ENCODE peak calls at places on chromosomes 4 and X, in four cellular contexts. Y is H9, R is H1, I is mesendoderm. P is an unnamed sample.

GRCh38 chrX:103780701-103781402 is 4.2 kb downstream of the PLP1 start:
- DNase-seq in Y (peak; percentile 15), R (no peak), I (no peak), P (no peak)

GRCh38 chrX:53049127-53049517 is 533 bp downstream of the GPR173 start:
- DNase-seq in Y (no peak), R (no peak), I (no peak), P (no peak)

GRCh38 chr4:78780093-78780492 is 3.9 kb downstream of the BMP2K start:
- DNase-seq in Y (no peak), R (no peak), I (no peak), P (no peak)

GRCh38 chr4:128844931-128845330 is 35.4 kb downstream of the JADE1 start:
- DNase-seq in Y (no peak), R (no peak), I (no peak), P (no peak)

GRCh38 chr4:185318679-185319078 is 77.0 kb downstream of the LRP2BP start:
- DNase-seq in Y (no peak), R (no peak), I (peak; percentile 96), P (no peak)

GRCh38 chr4:73606465-73606974 is 13.7 kb downstream of the RASSF6 start:
- DNase-seq in Y (no peak), R (no peak), I (no peak), P (no peak)

GRCh38 chr4:113468165-113469022 is 293.1 kb downstream of the CAMK2D start:
- DNase-seq in Y (peak; percentile 73), R (no peak), I (peak; percentile 96), P (peak; percentile 100)

GRCh38 chr4:16598241-16599224 is 299.9 kb downstream of the LDB2 start:
- DNase-seq in Y (no peak), R (no peak), I (peak; percentile 32), P (peak; percentile 76)

GRCh38 chrX:112025753-112026152 is 56.8 kb downstream of the TRPC5 start:
- DNase-seq in Y (no peak), R (no peak), I (no peak), P (no peak)

GRCh38 chr4:37082912-37083311 is 161.6 kb upstream of the NWD2 start:
- DNase-seq in Y (no peak), R (no peak), I (peak; percentile 13), P (no peak)

GRCh38 chrX:74389016-74389415 is 32.3 kb upstream of the SLC16A2 start:
- DNase-seq in Y (no peak), R (no peak), I (no peak), P (no peak)

GRCh38 chrX:75276666-75277065 is 2.8 kb downstream of the UPRT start:
- DNase-seq in Y (no peak), R (no peak), I (no peak), P (no peak)

GRCh38 chrX:100872161-100872560 is 2.0 kb downstream of the NOX1 start:
- DNase-seq in Y (no peak), R (no peak), I (no peak), P (peak; percentile 66)

GRCh38 chr4:37715889-37716402 is 29.8 kb upstream of the RELL1 start:
- DNase-seq in Y (no peak), R (no peak), I (peak; percentile 5), P (peak; percentile 66)

GRCh38 chr4:16123356-16124084 is 39.7 kb upstream of the PROM1 start:
- DNase-seq in Y (no peak), R (no peak), I (no peak), P (no peak)

GRCh38 chr4:137156054-137156453 is 376.2 kb downstream of the PCDH18 start:
- DNase-seq in Y (no peak), R (no peak), I (no peak), P (peak; percentile 69)

GRCh38 chr4:7347981-7348380 is 86.7 kb downstream of the PSAPL1 start:
- DNase-seq in Y (no peak), R (no peak), I (no peak), P (peak; percentile 47)

GRCh38 chr4:54017308-54017707 is 47.1 kb downstream of the CHIC2 start:
- DNase-seq in Y (no peak), R (no peak), I (peak; percentile 7), P (no peak)

GRCh38 chr4:155705664-155706063 is 39.0 kb downstream of the GUCY1A1 start:
- DNase-seq in Y (no peak), R (no peak), I (peak; percentile 91), P (peak; percentile 64)

GRCh38 chr4:23921993-23922392 is 32.1 kb upstream of the PPARGC1A start:
- DNase-seq in Y (no peak), R (no peak), I (no peak), P (no peak)

GRCh38 chr4:113871080-113871479 is 108.4 kb downstream of the ARSJ start:
- DNase-seq in Y (no peak), R (no peak), I (no peak), P (no peak)

DNA sequence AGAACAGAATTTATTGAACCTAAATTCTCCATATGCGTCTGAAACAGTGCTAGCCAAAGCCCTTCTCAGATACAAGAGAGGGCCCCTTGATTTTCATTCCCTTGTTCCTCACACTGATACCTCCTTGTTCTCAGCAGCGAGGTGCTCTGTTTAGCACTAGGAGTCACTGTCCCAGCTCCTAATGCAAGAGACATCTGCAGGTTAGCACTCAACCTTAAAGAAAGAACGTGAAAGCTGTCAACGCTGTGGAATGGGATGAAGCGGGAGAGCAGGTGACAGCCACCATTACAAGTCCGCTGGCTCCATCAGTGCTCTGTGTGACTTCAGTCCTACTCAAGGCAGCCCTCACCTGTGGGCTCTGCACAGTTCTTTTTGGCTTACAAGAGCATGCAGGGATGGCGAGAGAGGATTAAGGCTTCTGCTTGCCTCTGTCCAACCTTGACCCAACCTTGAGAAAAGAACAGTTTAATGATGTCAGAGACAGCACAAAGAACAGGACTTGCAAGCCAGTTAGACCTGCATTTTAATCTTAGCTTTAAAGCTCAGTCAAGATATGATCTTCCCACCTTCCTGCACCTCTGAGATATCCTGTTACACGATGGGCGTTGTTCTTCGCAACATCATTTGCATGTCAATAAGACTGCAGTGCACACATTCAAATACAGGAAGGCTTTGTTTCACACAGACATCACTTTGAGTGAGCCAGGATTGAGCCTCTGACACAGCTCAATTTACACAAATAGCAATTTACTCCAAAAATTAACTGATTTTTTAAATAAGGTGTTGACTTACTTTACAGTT is 95.1 kb downstream of the ARSF start:
- DNase-seq in Y (peak; percentile 54), R (peak; percentile 42), I (peak; percentile 36), P (no peak)
- H3K56ac ChIP-seq in Y (no peak overlapping the region), R (no peak overlapping the region), I (peak overlapping the region; percentile 7), P (no peak overlapping the region)

GRCh38 chr4:110618091-110619000 is 4.5 kb downstream of the PITX2 start:
- DNase-seq in Y (peak; percentile 88), R (peak; percentile 74), I (peak; percentile 92), P (no peak)
- H3K56ac ChIP-seq in Y (no peak overlapping the region), R (no peak overlapping the region), I (peak overlapping the region; percentile 100), P (no peak overlapping the region)

GRCh38 chr4:154024097-154024496 is 235.2 kb upstream of the SFRP2 start:
- DNase-seq in Y (peak; percentile 56), R (no peak), I (peak; percentile 48), P (no peak)
- H3K56ac ChIP-seq in Y (no peak overlapping the region), R (no peak overlapping the region), I (no peak overlapping the region), P (no peak overlapping the region)

GRCh38 chr4:45518832-45519231 is 605.0 kb downstream of the GABRG1 start:
- DNase-seq in Y (peak; percentile 37), R (no peak), I (peak; percentile 1), P (no peak)
- H3K56ac ChIP-seq in Y (no peak overlapping the region), R (no peak overlapping the region), I (no peak overlapping the region), P (no peak overlapping the region)

DNA sequence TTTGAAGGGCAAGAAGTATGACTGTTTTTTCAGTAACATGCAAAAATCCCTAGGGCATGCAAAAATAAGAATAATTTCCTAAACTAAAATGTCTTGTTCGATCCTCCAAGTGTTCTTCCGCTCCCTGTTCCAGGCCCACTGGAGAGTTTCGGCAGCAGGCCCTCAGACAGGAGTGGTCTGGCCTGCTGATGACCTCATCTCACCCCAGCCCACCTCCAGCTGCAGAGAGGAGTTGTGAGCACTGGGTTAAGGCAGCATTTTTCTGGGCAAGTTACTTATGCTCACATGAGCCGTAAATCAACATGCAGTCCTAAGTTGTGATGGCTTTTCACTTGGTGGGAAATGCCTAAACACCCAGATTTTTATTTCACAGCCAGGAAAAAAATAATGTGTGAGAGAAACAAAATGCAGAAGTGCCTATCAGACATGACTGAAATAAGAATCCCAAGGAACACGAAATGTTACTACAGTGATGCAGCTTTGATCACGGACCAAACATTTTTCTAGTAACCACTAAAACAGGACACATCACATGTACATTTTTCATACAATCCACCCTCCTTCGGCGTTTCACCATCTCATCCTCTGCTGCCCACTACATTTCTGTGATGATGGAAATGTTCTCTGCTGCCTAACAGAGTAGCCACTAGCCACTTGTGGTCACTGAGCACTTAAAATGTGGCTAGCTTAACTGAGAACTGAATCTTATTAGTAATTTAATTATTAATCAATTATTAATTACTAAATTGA is 153.3 kb upstream of the TBL1X start:
- DNase-seq in Y (no peak), R (no peak), I (no peak), P (peak; percentile 37)
- H3K56ac ChIP-seq in Y (no peak overlapping the region), R (no peak overlapping the region), I (no peak overlapping the region), P (peak overlapping the region; percentile 18)